ENCODE peak calls at places on chromosomes 5 and 9, in six cellular contexts. C is endothelial cell, S is fibroblast of the aortic adventitia, P is H9, E is astrocyte, N is left lung. G is an unnamed sample.

GRCh38 chr5:67065237-67065636 is 131.4 kb downstream of the CD180 start:
- DNase-seq in C (no peak), S (no peak), P (no peak), E (no peak), N (no peak), G (peak)

GRCh38 chr9:134658378-134658955 is 16.9 kb downstream of the COL5A1 start:
- DNase-seq in C (no peak), S (no peak), P (peak), E (no peak), N (peak), G (no peak)

GRCh38 chr9:120522032-120522431 is 57.9 kb downstream of the CDK5RAP2 start:
- DNase-seq in C (no peak), S (no peak), P (no peak), E (no peak), N (no peak), G (no peak)

GRCh38 chr9:127340721-127341120 is 56.2 kb upstream of the SLC2A8 start:
- DNase-seq in C (no peak), S (no peak), P (no peak), E (no peak), N (no peak), G (no peak)

GRCh38 chr9:122265265-122265900 is 701 bp downstream of the MRRF start:
- DNase-seq in C (no peak), S (peak), P (peak), E (no peak), N (no peak), G (peak)

GRCh38 chr5:141223112-141223783 is at the start of gene PCDHB14:
- DNase-seq in C (peak), S (peak), P (peak), E (peak), N (no peak), G (no peak)

GRCh38 chr9:136902259-136902821 is 16.0 kb downstream of the TRAF2 start:
- DNase-seq in C (no peak), S (peak), P (peak), E (peak), N (peak), G (peak)

GRCh38 chr5:14598225-14598624 is 16.6 kb downstream of the OTULINL start:
- DNase-seq in C (no peak), S (no peak), P (no peak), E (no peak), N (no peak), G (peak)

GRCh38 chr5:167065784-167066183 is 1225.7 kb upstream of the WWC1 start:
- DNase-seq in C (no peak), S (no peak), P (no peak), E (no peak), N (no peak), G (no peak)

GRCh38 chr9:104765138-104765537 is 1.2 kb downstream of the NIPSNAP3B start:
- DNase-seq in C (no peak), S (no peak), P (no peak), E (no peak), N (no peak), G (no peak)

GRCh38 chr5:127934791-127935256 is 148.7 kb upstream of the SLC12A2 start:
- DNase-seq in C (no peak), S (peak), P (peak), E (peak), N (no peak), G (no peak)

GRCh38 chr5:95331358-95331757 is 46.5 kb upstream of the MCTP1 start:
- DNase-seq in C (no peak), S (no peak), P (no peak), E (no peak), N (no peak), G (no peak)

GRCh38 chr9:34282096-34282495 is 47.0 kb downstream of the KIF24 start:
- DNase-seq in C (no peak), S (peak), P (no peak), E (no peak), N (no peak), G (no peak)

GRCh38 chr5:59810041-59810440 is 83.5 kb downstream of the PDE4D start:
- DNase-seq in C (peak), S (peak), P (peak), E (peak), N (peak), G (peak)

GRCh38 chr5:1125030-1125357 is 13.1 kb upstream of the SLC12A7 start:
- DNase-seq in C (no peak), S (peak), P (no peak), E (no peak), N (no peak), G (no peak)

GRCh38 chr5:157855404-157855994 is 3.4 kb downstream of the CLINT1 start:
- DNase-seq in C (peak), S (peak), P (peak), E (peak), N (no peak), G (no peak)

GRCh38 chr9:122001491-122002201 is 91.5 kb downstream of the TTLL11 start:
- DNase-seq in C (no peak), S (peak), P (no peak), E (no peak), N (no peak), G (no peak)

GRCh38 chr5:124980174-124980941 is 233.9 kb upstream of the ZNF608 start:
- DNase-seq in C (no peak), S (no peak), P (peak), E (no peak), N (no peak), G (peak)

GRCh38 chr9:76537150-76537646 is 78.2 kb downstream of the GCNT1 start:
- DNase-seq in C (no peak), S (no peak), P (no peak), E (no peak), N (no peak), G (no peak)

GRCh38 chr9:19516348-19516747 is 107.5 kb downstream of the ACER2 start:
- DNase-seq in C (no peak), S (no peak), P (no peak), E (no peak), N (no peak), G (no peak)

GRCh38 chr9:19522558-19522957 is 113.7 kb downstream of the ACER2 start:
- DNase-seq in C (no peak), S (no peak), P (no peak), E (no peak), N (no peak), G (no peak)

GRCh38 chr9:19517202-19517942 is 108.6 kb downstream of the ACER2 start:
- DNase-seq in C (peak), S (no peak), P (peak), E (no peak), N (no peak), G (peak)

GRCh38 chr9:19521205-19521604 is 112.4 kb downstream of the ACER2 start:
- DNase-seq in C (no peak), S (no peak), P (no peak), E (no peak), N (no peak), G (no peak)
- TF ChIP-seq CTCF in C (no peak), S (no peak), P (peak), E (no peak), N (no peak), G (no peak)

DNA sequence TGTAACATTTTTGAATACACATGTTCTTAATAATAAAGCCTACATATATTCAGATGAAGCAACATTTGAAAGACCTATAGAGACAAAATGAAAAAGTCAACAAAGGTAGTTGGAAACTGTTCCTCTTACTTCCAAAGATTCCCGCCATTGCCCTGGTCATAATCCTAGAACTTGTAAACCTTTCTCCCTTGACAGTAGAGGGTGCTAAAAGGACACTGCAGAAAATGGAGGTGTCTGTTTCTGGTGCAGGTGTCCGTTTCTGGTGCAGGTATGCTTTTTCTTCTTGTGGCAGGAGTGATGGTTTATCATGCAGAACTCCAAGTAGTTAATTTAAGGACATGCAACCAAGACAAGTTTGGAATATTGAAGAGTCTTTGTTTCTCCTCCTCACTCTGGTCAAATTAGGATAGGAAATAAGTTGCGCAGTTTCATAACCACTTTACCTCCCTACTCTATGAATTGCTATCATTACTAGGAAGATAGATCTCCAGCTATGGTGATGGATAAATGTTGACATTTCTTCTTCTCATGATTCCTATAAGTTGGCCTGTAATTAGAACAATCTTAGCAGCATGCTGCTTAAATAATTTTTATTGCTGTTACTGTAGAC is 56.0 kb upstream of the FAM174A start:
- DNase-seq in C (no peak), S (peak), P (peak), E (peak), N (no peak), G (peak)
- TF ChIP-seq CTCF in C (no peak), S (peak), P (peak), E (peak), N (peak), G (peak)

GRCh38 chr5:54254482-54255198 is 55.7 kb downstream of the ARL15 start:
- DNase-seq in C (no peak), S (peak), P (no peak), E (no peak), N (no peak), G (no peak)
- TF ChIP-seq CTCF in C (no peak), S (peak), P (peak), E (peak), N (no peak), G (no peak)

DNA sequence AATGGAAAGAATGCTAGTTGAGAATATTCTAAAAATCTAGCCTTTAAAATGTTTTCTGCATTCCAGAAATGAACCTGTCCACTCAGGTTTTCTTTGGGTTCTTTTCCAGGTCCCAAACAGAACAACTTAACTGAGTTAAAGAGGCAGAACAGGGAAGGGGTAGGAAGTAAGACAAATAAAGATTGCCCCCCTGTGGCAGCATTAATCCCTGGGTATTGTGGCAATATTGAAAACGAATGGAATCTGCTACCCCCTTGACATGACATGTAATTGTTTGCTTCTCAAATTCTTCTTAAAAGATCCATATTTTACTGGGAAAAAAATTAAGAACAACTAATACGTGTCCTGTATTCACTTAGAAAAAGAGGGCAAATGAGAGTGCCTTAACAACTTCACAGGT is 9.3 kb upstream of the RBM22 start:
- DNase-seq in C (no peak), S (no peak), P (no peak), E (no peak), N (no peak), G (no peak)
- TF ChIP-seq CTCF in C (no peak), S (peak), P (peak), E (peak), N (no peak), G (no peak)

GRCh38 chr5:138402640-138403039 is 36.2 kb upstream of the REEP2 start:
- DNase-seq in C (no peak), S (no peak), P (no peak), E (no peak), N (no peak), G (no peak)

DNA sequence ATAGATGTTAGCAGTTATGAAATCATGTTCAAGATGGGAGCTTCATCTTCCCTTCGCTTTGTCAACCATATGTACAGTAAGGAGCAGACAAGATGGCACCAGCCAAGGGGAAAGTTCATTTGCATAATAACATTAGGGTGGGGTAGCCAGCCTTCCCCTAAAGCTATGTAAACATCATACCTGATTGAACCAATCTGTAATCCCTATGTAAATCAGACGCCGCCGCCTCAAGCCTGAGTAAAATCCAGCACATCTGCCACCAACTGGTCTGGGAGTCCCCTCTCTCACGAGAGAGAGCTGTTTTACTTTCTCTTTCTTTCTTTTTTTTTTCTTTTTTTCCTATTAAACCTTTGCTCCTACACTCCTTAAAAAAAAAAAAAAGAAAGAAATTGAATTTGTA is 30.8 kb upstream of the REEP2 start:
- DNase-seq in C (no peak), S (no peak), P (no peak), E (no peak), N (no peak), G (peak)
- TF ChIP-seq CTCF in C (no peak), S (no peak), P (no peak), E (no peak), N (no peak), G (no peak)

DNA sequence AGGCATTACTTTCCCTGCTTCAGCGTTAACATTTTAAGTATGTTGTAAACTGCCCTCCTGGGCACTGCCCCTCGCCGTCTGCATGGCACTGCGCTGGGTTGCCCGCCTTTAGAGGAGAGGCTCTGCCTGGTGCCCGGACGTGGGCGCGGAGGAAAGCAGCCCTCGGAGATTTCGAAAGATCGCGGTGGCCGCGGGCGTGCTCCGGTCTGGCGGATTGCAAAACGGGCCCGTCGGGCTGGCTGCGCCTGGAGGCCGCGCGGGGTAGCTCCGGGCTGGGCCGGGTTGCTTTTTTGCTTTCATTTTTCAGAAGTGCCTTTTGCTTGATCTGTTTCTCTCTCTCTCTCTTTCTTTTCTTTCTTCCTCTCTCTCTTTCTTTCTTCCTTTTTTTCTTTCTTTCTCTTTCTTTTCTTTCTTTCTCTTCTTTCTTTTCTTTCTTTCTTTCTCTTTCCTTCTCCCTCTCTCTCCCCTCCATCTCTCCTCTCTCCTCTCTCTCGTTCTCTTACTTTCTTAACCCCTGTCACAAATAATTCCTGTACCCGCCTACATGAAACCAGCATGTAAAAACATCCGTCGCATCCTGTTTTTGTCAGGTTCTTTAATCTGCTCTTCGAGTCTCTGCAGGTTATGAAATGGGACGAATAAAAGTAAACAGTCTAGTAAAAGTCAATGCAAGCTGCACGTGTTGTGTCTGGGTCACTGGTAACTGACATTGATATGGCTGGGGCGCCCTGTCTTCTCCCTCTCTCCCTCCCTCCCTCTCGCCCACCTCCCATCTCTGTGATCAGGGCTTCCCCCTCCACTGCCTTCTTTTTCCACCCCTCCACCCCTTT is 1.7 kb downstream of the FST start:
- DNase-seq in C (peak), S (peak), P (peak), E (peak), N (peak), G (peak)
- TF ChIP-seq CTCF in C (no peak), S (peak), P (peak), E (no peak), N (peak), G (no peak)

GRCh38 chr5:34652916-34653315 is 3.2 kb upstream of the RAI14 start:
- DNase-seq in C (no peak), S (peak), P (no peak), E (peak), N (no peak), G (no peak)
- TF ChIP-seq CTCF in C (no peak), S (peak), P (no peak), E (peak), N (no peak), G (no peak)

GRCh38 chr9:110582156-110582555 is 2.6 kb upstream of the SVEP1 start:
- DNase-seq in C (no peak), S (no peak), P (peak), E (no peak), N (no peak), G (no peak)
- TF ChIP-seq CTCF in C (no peak), S (no peak), P (no peak), E (no peak), N (no peak), G (no peak)

GRCh38 chr5:98734646-98735045 is 38.8 kb upstream of the RGMB start:
- DNase-seq in C (no peak), S (no peak), P (no peak), E (no peak), N (no peak), G (no peak)
- TF ChIP-seq CTCF in C (no peak), S (no peak), P (peak), E (no peak), N (no peak), G (no peak)

GRCh38 chr5:120866997-120867396 is 402.9 kb downstream of the PRR16 start:
- DNase-seq in C (no peak), S (no peak), P (peak), E (no peak), N (no peak), G (no peak)
- TF ChIP-seq CTCF in C (no peak), S (no peak), P (peak), E (no peak), N (no peak), G (no peak)

G was measured in GM13976.